ENCODE peak calls at places on chromosomes 2 and 18, in seven cellular contexts. J is aorta, Q is IMR-90, Z is pancreas, I is astrocyte of the cerebellum, E is cardiac muscle cell, H is small intestine. M is an unnamed sample.

GRCh38 chr2:216776076-216776726 is 80.9 kb upstream of the IGFBP5 start:
- DNase-seq in J (no peak), Q (no peak), Z (no peak), I (no peak), E (peak), H (no peak), M (no peak)

GRCh38 chr2:208373460-208374089 is 33.0 kb upstream of the PTH2R start:
- DNase-seq in J (no peak), Q (peak), Z (no peak), I (peak), E (peak), H (peak), M (no peak)

GRCh38 chr2:28469947-28470585 is 25.8 kb upstream of the PLB1 start:
- DNase-seq in J (no peak), Q (no peak), Z (no peak), I (no peak), E (no peak), H (peak), M (no peak)

GRCh38 chr2:110149330-110150220 is 34.0 kb upstream of the MALL start:
- DNase-seq in J (no peak), Q (peak), Z (no peak), I (no peak), E (peak), H (no peak), M (peak)

GRCh38 chr2:85585781-85586105 is 1.5 kb downstream of the VAMP5 start:
- DNase-seq in J (no peak), Q (peak), Z (no peak), I (peak), E (peak), H (peak), M (no peak)

GRCh38 chr2:162968306-162968705 is 129.7 kb upstream of the KCNH7 start:
- DNase-seq in J (no peak), Q (no peak), Z (no peak), I (no peak), E (no peak), H (no peak), M (no peak)

GRCh38 chr2:203900298-203900697 is 32.7 kb downstream of the CTLA4 start:
- DNase-seq in J (no peak), Q (no peak), Z (no peak), I (no peak), E (no peak), H (no peak), M (no peak)

GRCh38 chr2:111186933-111187332 is 66.2 kb downstream of the BCL2L11 start:
- DNase-seq in J (no peak), Q (no peak), Z (no peak), I (no peak), E (no peak), H (no peak), M (no peak)

GRCh38 chr2:100870652-100871531 is 51.0 kb downstream of the NPAS2 start:
- DNase-seq in J (no peak), Q (no peak), Z (no peak), I (no peak), E (no peak), H (peak), M (no peak)

GRCh38 chr2:176138526-176139169 is 9.1 kb downstream of the HOXD8 start:
- DNase-seq in J (peak), Q (no peak), Z (no peak), I (no peak), E (no peak), H (no peak), M (no peak)

GRCh38 chr2:176137883-176138282 is 8.4 kb downstream of the HOXD8 start:
- DNase-seq in J (no peak), Q (no peak), Z (no peak), I (no peak), E (no peak), H (no peak), M (no peak)

GRCh38 chr2:176139170-176139611 is 9.7 kb downstream of the HOXD8 start:
- DNase-seq in J (peak), Q (no peak), Z (no peak), I (no peak), E (no peak), H (no peak), M (no peak)

GRCh38 chr2:176136375-176137248 is 7.1 kb downstream of the HOXD8 start:
- DNase-seq in J (peak), Q (no peak), Z (peak), I (no peak), E (peak), H (no peak), M (no peak)

DNA sequence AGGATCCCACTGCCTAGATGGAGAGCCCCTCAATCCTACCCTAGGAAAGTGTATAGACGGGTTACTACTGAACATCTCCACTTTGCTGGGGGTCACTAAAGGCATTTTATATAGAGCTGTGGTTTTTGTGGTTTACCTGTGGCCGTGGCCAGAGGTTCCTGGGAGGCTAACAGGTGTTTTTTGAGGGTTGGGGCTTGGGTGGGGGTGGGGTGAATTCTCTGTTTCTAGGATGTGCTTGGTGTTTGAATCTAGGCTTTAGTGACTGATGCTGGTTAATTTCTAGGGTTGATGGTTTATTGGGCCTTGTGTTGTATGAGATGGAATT is 7.7 kb downstream of the HOXD8 start:
- DNase-seq in J (no peak), Q (no peak), Z (no peak), I (no peak), E (no peak), H (no peak), M (no peak)
- H3K4me3 ChIP-seq in J (peak), Q (no peak), Z (no peak), I (no peak), E (peak), H (no peak), M (peak)

GRCh38 chr2:74201196-74201595 is 2.8 kb downstream of the MTHFD2 start:
- DNase-seq in J (no peak), Q (no peak), Z (no peak), I (no peak), E (no peak), H (no peak), M (no peak)
- H3K4me3 ChIP-seq in J (no peak), Q (no peak), Z (no peak), I (no peak), E (no peak), H (no peak), M (no peak)

DNA sequence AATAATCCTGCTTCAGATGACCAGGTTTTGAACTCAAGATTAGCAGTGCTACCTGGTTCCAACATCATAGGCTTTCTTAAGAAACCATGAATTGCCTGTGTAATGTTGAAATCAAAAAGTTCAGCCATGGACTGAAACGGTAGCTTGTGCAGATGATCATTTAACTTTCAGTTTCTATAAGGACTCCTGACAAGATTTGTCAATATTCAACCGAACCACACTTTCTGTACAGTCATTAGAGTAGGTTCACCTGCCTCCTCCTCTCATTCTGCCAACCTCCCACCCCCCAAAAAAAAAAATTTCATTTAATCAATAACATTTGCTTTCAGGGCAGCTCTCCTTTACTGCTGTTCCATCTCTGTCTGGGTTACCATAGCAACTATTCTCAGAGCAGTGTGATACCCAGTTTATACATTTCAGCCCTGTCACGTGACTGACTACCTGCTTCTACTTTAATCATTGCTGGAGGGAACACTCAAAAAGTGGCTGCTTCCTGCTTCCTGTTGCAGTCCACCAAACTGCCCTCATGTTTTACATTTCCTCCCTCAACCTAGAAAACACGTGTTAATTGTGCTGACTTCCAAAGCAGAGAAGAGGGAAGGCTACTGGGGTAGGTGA is 275.5 kb downstream of the SS18 start:
- DNase-seq in J (no peak), Q (no peak), Z (no peak), I (no peak), E (no peak), H (no peak), M (no peak)
- H3K4me3 ChIP-seq in J (no peak), Q (no peak), Z (no peak), I (no peak), E (no peak), H (no peak), M (no peak)

GRCh38 chr2:31137211-31138036 is 816 bp downstream of the GALNT14 start:
- DNase-seq in J (no peak), Q (no peak), Z (peak), I (no peak), E (peak), H (no peak), M (no peak)

GRCh38 chr2:31136732-31137131 is 1.5 kb downstream of the GALNT14 start:
- DNase-seq in J (no peak), Q (no peak), Z (no peak), I (no peak), E (no peak), H (no peak), M (no peak)

GRCh38 chr2:31140151-31140550 is 1.9 kb upstream of the GALNT14 start:
- DNase-seq in J (no peak), Q (no peak), Z (peak), I (no peak), E (no peak), H (no peak), M (no peak)

GRCh38 chr2:31136000-31136399 is 2.2 kb downstream of the GALNT14 start:
- DNase-seq in J (no peak), Q (no peak), Z (no peak), I (no peak), E (no peak), H (no peak), M (no peak)

GRCh38 chr2:31138037-31138962 is at the start of gene GALNT14:
- DNase-seq in J (peak), Q (peak), Z (peak), I (no peak), E (peak), H (peak), M (no peak)
- H3K4me3 ChIP-seq in J (peak), Q (peak), Z (peak), I (peak), E (peak), H (peak), M (peak)

GRCh38 chr2:159614534-159615186 is 1.7 kb downstream of the BAZ2B start:
- DNase-seq in J (no peak), Q (peak), Z (no peak), I (no peak), E (no peak), H (no peak), M (no peak)

GRCh38 chr2:159615187-159615935 is 987 bp downstream of the BAZ2B start:
- DNase-seq in J (peak), Q (peak), Z (peak), I (peak), E (peak), H (peak), M (peak)

GRCh38 chr2:159613515-159614336 is 2.6 kb downstream of the BAZ2B start:
- DNase-seq in J (no peak), Q (peak), Z (no peak), I (no peak), E (peak), H (peak), M (no peak)

GRCh38 chr2:159609933-159610523 is 6.3 kb downstream of the BAZ2B start:
- DNase-seq in J (no peak), Q (no peak), Z (no peak), I (no peak), E (no peak), H (peak), M (no peak)

DNA sequence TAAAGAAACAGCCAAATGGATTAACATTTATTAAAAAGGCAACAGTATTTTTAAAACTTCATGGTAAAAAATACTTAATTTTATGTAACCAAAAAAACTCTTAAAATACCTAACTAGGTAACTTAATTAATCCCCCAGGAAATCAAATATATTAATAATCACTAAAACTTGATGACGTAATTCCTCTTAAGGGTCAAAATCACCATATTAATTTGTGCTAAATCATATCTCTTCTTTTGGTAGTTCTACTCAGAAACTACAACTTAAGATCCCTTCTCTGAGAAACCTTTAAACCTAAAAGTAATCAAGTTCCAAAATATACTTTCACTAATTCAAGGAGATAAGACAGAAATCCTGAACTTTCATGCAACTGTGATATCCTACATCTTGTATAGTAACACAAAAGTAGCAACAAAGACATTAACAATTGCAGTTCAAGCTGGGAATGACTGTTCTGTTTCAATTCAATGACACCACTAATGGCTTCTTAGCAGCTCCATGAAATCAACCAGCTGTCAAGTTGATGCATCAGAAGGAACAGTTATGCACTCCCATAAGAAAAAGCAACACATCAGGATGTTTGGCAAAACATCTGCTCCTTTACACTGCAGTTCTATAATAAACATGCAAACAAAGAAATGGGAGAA is 4.0 kb downstream of the BAZ2B start:
- DNase-seq in J (no peak), Q (peak), Z (no peak), I (no peak), E (peak), H (peak), M (no peak)
- H3K4me3 ChIP-seq in J (no peak), Q (no peak), Z (no peak), I (no peak), E (peak), H (no peak), M (no peak)

GRCh38 chr2:42171396-42171971 is 2.3 kb downstream of the EML4 start:
- DNase-seq in J (no peak), Q (peak), Z (no peak), I (no peak), E (no peak), H (peak), M (no peak)

GRCh38 chr2:42172020-42172419 is 2.9 kb downstream of the EML4 start:
- DNase-seq in J (no peak), Q (no peak), Z (no peak), I (no peak), E (no peak), H (no peak), M (no peak)

GRCh38 chr2:42169100-42169868 is at the start of gene EML4:
- DNase-seq in J (peak), Q (peak), Z (peak), I (peak), E (peak), H (peak), M (peak)

GRCh38 chr2:42169869-42170465 is 814 bp downstream of the EML4 start:
- DNase-seq in J (no peak), Q (peak), Z (no peak), I (no peak), E (no peak), H (peak), M (no peak)

DNA sequence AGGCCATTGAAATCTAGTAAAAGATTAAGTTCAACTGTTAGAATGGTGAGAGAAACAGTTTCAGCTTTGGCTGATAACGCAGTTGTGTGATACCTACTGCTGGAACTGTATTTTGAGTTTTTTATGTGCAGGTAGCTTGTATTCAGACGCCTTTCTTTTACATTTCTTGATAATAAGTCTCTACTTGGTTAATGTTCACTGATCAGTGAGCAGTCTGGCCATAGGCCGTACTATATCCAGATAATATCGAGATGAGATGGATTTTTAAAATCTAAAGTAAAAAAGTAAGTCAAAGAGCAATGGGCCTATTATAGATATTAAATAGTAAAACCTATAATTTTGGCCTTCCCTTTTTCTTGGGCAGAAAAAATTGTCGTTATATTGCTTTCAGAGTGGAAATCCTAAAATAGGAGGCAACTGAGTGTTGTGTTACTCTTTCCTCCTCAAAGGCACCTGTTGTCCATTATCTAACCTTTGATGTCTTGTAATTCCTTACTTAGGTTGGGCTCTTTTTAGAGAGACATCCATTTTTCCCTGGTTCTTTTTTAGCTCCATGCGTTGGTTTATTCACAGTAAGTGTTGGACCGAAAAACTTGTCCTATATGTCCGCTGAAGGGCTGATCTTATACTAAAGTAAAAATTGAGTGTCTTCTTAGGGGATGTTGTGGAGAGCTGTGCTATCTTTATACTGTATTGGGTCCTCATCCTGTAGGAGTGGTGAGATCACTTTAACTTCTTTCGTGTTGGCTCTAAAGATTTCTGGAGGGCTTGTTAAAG is 1.7 kb downstream of the EML4 start:
- DNase-seq in J (no peak), Q (no peak), Z (no peak), I (no peak), E (no peak), H (peak), M (no peak)
- H3K4me3 ChIP-seq in J (peak), Q (peak), Z (peak), I (peak), E (peak), H (peak), M (peak)

GRCh38 chr2:30229596-30229995 is 1.7 kb upstream of the LBH start:
- DNase-seq in J (no peak), Q (no peak), Z (no peak), I (no peak), E (no peak), H (no peak), M (no peak)
- H3K4me3 ChIP-seq in J (no peak), Q (no peak), Z (no peak), I (no peak), E (no peak), H (no peak), M (no peak)

GRCh38 chr18:9086015-9086414 is 16.5 kb upstream of the NDUFV2 start:
- DNase-seq in J (no peak), Q (no peak), Z (no peak), I (no peak), E (no peak), H (no peak), M (no peak)

GRCh38 chr18:9079863-9080528 is 22.5 kb upstream of the NDUFV2 start:
- DNase-seq in J (no peak), Q (no peak), Z (no peak), I (no peak), E (no peak), H (no peak), M (no peak)

GRCh38 chr18:9086624-9087023 is 15.9 kb upstream of the NDUFV2 start:
- DNase-seq in J (no peak), Q (no peak), Z (no peak), I (no peak), E (no peak), H (no peak), M (no peak)

GRCh38 chr18:9081940-9082339 is 20.6 kb upstream of the NDUFV2 start:
- DNase-seq in J (no peak), Q (no peak), Z (no peak), I (no peak), E (no peak), H (no peak), M (no peak)

DNA sequence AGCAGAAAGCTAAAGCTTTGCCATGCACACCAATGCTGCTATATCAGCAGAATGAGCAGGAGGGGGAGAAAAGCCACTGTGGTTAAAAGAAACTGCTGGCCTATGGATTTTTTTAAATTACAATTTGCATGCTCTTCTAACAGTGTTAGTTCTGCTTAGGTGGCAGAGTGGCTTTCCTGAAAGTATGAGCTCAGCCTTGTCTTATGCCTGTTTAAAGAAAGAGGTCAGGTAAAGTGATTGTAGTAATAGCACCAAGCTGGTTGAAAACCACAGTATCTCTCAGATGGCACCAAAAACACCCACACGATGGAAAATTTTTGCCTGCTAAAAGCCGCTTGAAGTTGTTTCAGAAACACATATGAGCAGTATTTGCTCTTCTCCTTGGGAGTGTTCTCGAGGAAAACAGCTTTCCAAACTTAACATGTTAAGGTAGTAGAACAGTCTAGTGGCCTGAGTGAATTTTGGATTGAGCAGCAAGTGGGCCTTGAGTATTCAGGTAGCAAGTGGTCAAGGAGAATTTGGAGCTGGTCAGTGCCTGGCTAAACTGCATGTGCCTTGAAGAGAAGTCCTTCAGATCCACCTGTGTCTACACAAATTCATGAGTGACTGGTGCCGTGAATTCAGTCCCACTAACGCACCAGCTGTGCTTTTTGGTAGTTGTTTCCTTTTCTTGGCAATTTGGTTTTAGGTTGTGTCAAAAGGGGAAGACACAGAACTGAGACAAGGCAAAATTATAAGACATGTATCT is 19.6 kb upstream of the NDUFV2 start:
- DNase-seq in J (no peak), Q (no peak), Z (no peak), I (no peak), E (no peak), H (no peak), M (no peak)
- H3K4me3 ChIP-seq in J (no peak), Q (no peak), Z (no peak), I (no peak), E (no peak), H (no peak), M (no peak)

GRCh38 chr18:75226301-75226955 is 15.8 kb downstream of the TSHZ1 start:
- DNase-seq in J (no peak), Q (peak), Z (no peak), I (no peak), E (peak), H (peak), M (no peak)
- H3K4me3 ChIP-seq in J (peak), Q (peak), Z (peak), I (peak), E (no peak), H (no peak), M (peak)

M was measured in skeletal muscle cell.